ENCODE peak calls at places on chromosomes 2 and 18, in ten cellular contexts. One of them, this sample, is unnamed.
A peak's percentile ranks its signal among the peaks of the same experiment; 100 is the strongest.

GRCh38 chr2:121200011-121200347 is 85.0 kb downstream of the TFCP2L1 start:
- DNase-seq in fibroblast of mammary gland: no peak
- DNase-seq in neural progenitor cell: no peak
- DNase-seq in dorsolateral prefrontal cortex: no peak
- DNase-seq in heart left ventricle: no peak
- DNase-seq in tibial artery: peak; percentile 60
- DNase-seq in AG09309: no peak
- DNase-seq in breast epithelium: no peak
- DNase-seq in heart right ventricle: no peak
- DNase-seq in PC-9: no peak
- DNase-seq in this sample: no peak

GRCh38 chr2:201984800-201985525 is 48.7 kb upstream of the FZD7 start:
- DNase-seq in fibroblast of mammary gland: no peak
- DNase-seq in neural progenitor cell: no peak
- DNase-seq in dorsolateral prefrontal cortex: peak; percentile 95
- DNase-seq in heart left ventricle: no peak
- DNase-seq in tibial artery: no peak
- DNase-seq in AG09309: no peak
- DNase-seq in breast epithelium: peak; percentile 91
- DNase-seq in heart right ventricle: no peak
- DNase-seq in PC-9: no peak
- DNase-seq in this sample: no peak

GRCh38 chr2:176997074-176997791 is 215.4 kb upstream of the HNRNPA3 start:
- DNase-seq in fibroblast of mammary gland: peak; percentile 99
- DNase-seq in neural progenitor cell: no peak
- DNase-seq in dorsolateral prefrontal cortex: no peak
- DNase-seq in heart left ventricle: no peak
- DNase-seq in tibial artery: no peak
- DNase-seq in AG09309: peak; percentile 62
- DNase-seq in breast epithelium: no peak
- DNase-seq in heart right ventricle: no peak
- DNase-seq in PC-9: no peak
- DNase-seq in this sample: peak; percentile 67

GRCh38 chr2:78175642-78176041 is 653.5 kb upstream of the LRRTM4 start:
- DNase-seq in fibroblast of mammary gland: no peak
- DNase-seq in neural progenitor cell: peak; percentile 24
- DNase-seq in dorsolateral prefrontal cortex: no peak
- DNase-seq in heart left ventricle: no peak
- DNase-seq in tibial artery: no peak
- DNase-seq in AG09309: no peak
- DNase-seq in breast epithelium: no peak
- DNase-seq in heart right ventricle: no peak
- DNase-seq in PC-9: no peak
- DNase-seq in this sample: no peak

GRCh38 chr2:198695879-198696278 is 761.9 kb downstream of the SATB2 start:
- DNase-seq in fibroblast of mammary gland: no peak
- DNase-seq in neural progenitor cell: no peak
- DNase-seq in dorsolateral prefrontal cortex: no peak
- DNase-seq in heart left ventricle: no peak
- DNase-seq in tibial artery: no peak
- DNase-seq in AG09309: no peak
- DNase-seq in breast epithelium: no peak
- DNase-seq in heart right ventricle: no peak
- DNase-seq in PC-9: no peak
- DNase-seq in this sample: no peak

GRCh38 chr2:113251118-113251517 is 27.6 kb downstream of the PAX8 start:
- DNase-seq in fibroblast of mammary gland: no peak
- DNase-seq in neural progenitor cell: no peak
- DNase-seq in dorsolateral prefrontal cortex: no peak
- DNase-seq in heart left ventricle: no peak
- DNase-seq in tibial artery: no peak
- DNase-seq in AG09309: no peak
- DNase-seq in breast epithelium: no peak
- DNase-seq in heart right ventricle: no peak
- DNase-seq in PC-9: no peak
- DNase-seq in this sample: no peak

GRCh38 chr18:23142285-23142929 is 7.1 kb downstream of the CABLES1 start:
- DNase-seq in fibroblast of mammary gland: no peak
- DNase-seq in neural progenitor cell: no peak
- DNase-seq in dorsolateral prefrontal cortex: no peak
- DNase-seq in heart left ventricle: no peak
- DNase-seq in tibial artery: no peak
- DNase-seq in AG09309: no peak
- DNase-seq in breast epithelium: no peak
- DNase-seq in heart right ventricle: no peak
- DNase-seq in PC-9: peak; percentile 71
- DNase-seq in this sample: no peak

GRCh38 chr2:225164406-225165048 is 122.3 kb upstream of the DOCK10 start:
- DNase-seq in fibroblast of mammary gland: peak; percentile 36
- DNase-seq in neural progenitor cell: no peak
- DNase-seq in dorsolateral prefrontal cortex: no peak
- DNase-seq in heart left ventricle: no peak
- DNase-seq in tibial artery: no peak
- DNase-seq in AG09309: no peak
- DNase-seq in breast epithelium: no peak
- DNase-seq in heart right ventricle: no peak
- DNase-seq in PC-9: no peak
- DNase-seq in this sample: no peak

GRCh38 chr2:240922982-240923537 is 16.9 kb downstream of the CROCC2 start:
- DNase-seq in fibroblast of mammary gland: no peak
- DNase-seq in neural progenitor cell: no peak
- DNase-seq in dorsolateral prefrontal cortex: peak; percentile 3
- DNase-seq in heart left ventricle: peak; percentile 54
- DNase-seq in tibial artery: no peak
- DNase-seq in AG09309: no peak
- DNase-seq in breast epithelium: no peak
- DNase-seq in heart right ventricle: peak; percentile 2
- DNase-seq in PC-9: no peak
- DNase-seq in this sample: no peak

GRCh38 chr2:68643011-68643873 is at the start of gene PROKR1:
- DNase-seq in fibroblast of mammary gland: no peak
- DNase-seq in neural progenitor cell: peak; percentile 89
- DNase-seq in dorsolateral prefrontal cortex: no peak
- DNase-seq in heart left ventricle: peak; percentile 67
- DNase-seq in tibial artery: no peak
- DNase-seq in AG09309: no peak
- DNase-seq in breast epithelium: no peak
- DNase-seq in heart right ventricle: no peak
- DNase-seq in PC-9: no peak
- DNase-seq in this sample: no peak

GRCh38 chr2:173399229-173399628 is 44.6 kb downstream of the CDCA7 start:
- DNase-seq in fibroblast of mammary gland: no peak
- DNase-seq in neural progenitor cell: no peak
- DNase-seq in dorsolateral prefrontal cortex: no peak
- DNase-seq in heart left ventricle: no peak
- DNase-seq in tibial artery: no peak
- DNase-seq in AG09309: no peak
- DNase-seq in breast epithelium: no peak
- DNase-seq in heart right ventricle: no peak
- DNase-seq in PC-9: no peak
- DNase-seq in this sample: no peak

GRCh38 chr2:173401716-173402326 is 47.1 kb downstream of the CDCA7 start:
- DNase-seq in fibroblast of mammary gland: peak; percentile 2
- DNase-seq in neural progenitor cell: peak; percentile 42
- DNase-seq in dorsolateral prefrontal cortex: no peak
- DNase-seq in heart left ventricle: no peak
- DNase-seq in tibial artery: no peak
- DNase-seq in AG09309: no peak
- DNase-seq in breast epithelium: no peak
- DNase-seq in heart right ventricle: no peak
- DNase-seq in PC-9: no peak
- DNase-seq in this sample: no peak

GRCh38 chr2:173400760-173401159 is 46.1 kb downstream of the CDCA7 start:
- DNase-seq in fibroblast of mammary gland: peak; percentile 16
- DNase-seq in neural progenitor cell: peak; percentile 34
- DNase-seq in dorsolateral prefrontal cortex: no peak
- DNase-seq in heart left ventricle: no peak
- DNase-seq in tibial artery: no peak
- DNase-seq in AG09309: no peak
- DNase-seq in breast epithelium: no peak
- DNase-seq in heart right ventricle: no peak
- DNase-seq in PC-9: no peak
- DNase-seq in this sample: no peak

GRCh38 chr2:173405171-173405750 is 50.6 kb downstream of the CDCA7 start:
- DNase-seq in fibroblast of mammary gland: no peak
- DNase-seq in neural progenitor cell: no peak
- DNase-seq in dorsolateral prefrontal cortex: no peak
- DNase-seq in heart left ventricle: no peak
- DNase-seq in tibial artery: no peak
- DNase-seq in AG09309: no peak
- DNase-seq in breast epithelium: no peak
- DNase-seq in heart right ventricle: no peak
- DNase-seq in PC-9: no peak
- DNase-seq in this sample: no peak

GRCh38 chr2:173402405-173402974 is 47.8 kb downstream of the CDCA7 start:
- DNase-seq in fibroblast of mammary gland: peak; percentile 82
- DNase-seq in neural progenitor cell: peak; percentile 92
- DNase-seq in dorsolateral prefrontal cortex: peak; percentile 72
- DNase-seq in heart left ventricle: peak; percentile 79
- DNase-seq in tibial artery: peak; percentile 80
- DNase-seq in AG09309: peak; percentile 34
- DNase-seq in breast epithelium: peak; percentile 67
- DNase-seq in heart right ventricle: peak; percentile 85
- DNase-seq in PC-9: peak; percentile 79
- DNase-seq in this sample: peak; percentile 47
- H3K4me3 ChIP-seq in fibroblast of mammary gland: no peak overlapping the region
- H3K4me3 ChIP-seq in neural progenitor cell: peak overlapping the region; percentile 45
- H3K4me3 ChIP-seq in dorsolateral prefrontal cortex: peak overlapping the region; percentile 31
- H3K4me3 ChIP-seq in heart left ventricle: peak overlapping the region; percentile 21
- H3K4me3 ChIP-seq in tibial artery: no peak overlapping the region
- H3K4me3 ChIP-seq in AG09309: peak overlapping the region; percentile 21
- H3K4me3 ChIP-seq in breast epithelium: no peak overlapping the region
- H3K4me3 ChIP-seq in heart right ventricle: peak overlapping the region; percentile 27
- H3K4me3 ChIP-seq in PC-9: peak overlapping the region; percentile 38
- H3K4me3 ChIP-seq in this sample: peak overlapping the region; percentile 13

DNA sequence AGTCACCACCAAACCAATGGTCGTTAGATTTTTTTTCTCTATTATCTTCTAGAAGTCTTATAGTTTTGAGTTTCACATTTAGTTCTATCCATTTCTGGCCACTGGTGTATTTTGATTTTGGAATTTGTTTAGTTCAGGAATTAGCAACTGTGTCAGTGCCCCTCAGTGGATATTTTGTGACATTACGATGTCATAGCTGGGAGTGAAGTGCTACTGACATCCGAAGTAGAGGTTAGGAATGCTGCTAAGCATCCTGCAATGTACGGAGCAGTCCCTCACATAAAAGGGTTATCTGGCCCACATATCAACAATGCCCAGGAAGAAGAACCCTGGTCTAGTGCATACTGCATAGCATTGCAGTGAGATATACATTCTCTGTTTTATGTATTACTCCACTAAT is 157.4 kb upstream of the RGPD4 start:
- DNase-seq in fibroblast of mammary gland: peak; percentile 27
- DNase-seq in neural progenitor cell: peak; percentile 24
- DNase-seq in dorsolateral prefrontal cortex: no peak
- DNase-seq in heart left ventricle: no peak
- DNase-seq in tibial artery: no peak
- DNase-seq in AG09309: no peak
- DNase-seq in breast epithelium: no peak
- DNase-seq in heart right ventricle: no peak
- DNase-seq in PC-9: no peak
- DNase-seq in this sample: peak; percentile 10
- TF ChIP-seq CTCF in fibroblast of mammary gland: peak; percentile 26
- TF ChIP-seq CTCF in neural progenitor cell: peak; percentile 42
- TF ChIP-seq CTCF in dorsolateral prefrontal cortex: no peak
- TF ChIP-seq CTCF in heart left ventricle: peak; percentile 20
- TF ChIP-seq CTCF in tibial artery: peak; percentile 42
- TF ChIP-seq CTCF in AG09309: peak; percentile 30
- TF ChIP-seq CTCF in breast epithelium: no peak
- TF ChIP-seq CTCF in heart right ventricle: no peak
- TF ChIP-seq CTCF in PC-9: no peak
- TF ChIP-seq CTCF in this sample: peak; percentile 47

GRCh38 chr2:221104391-221104811 is 467.7 kb downstream of the EPHA4 start:
- DNase-seq in fibroblast of mammary gland: peak; percentile 61
- DNase-seq in neural progenitor cell: peak; percentile 36
- DNase-seq in dorsolateral prefrontal cortex: peak; percentile 69
- DNase-seq in heart left ventricle: peak; percentile 86
- DNase-seq in tibial artery: peak; percentile 87
- DNase-seq in AG09309: no peak
- DNase-seq in breast epithelium: peak; percentile 38
- DNase-seq in heart right ventricle: peak; percentile 85
- DNase-seq in PC-9: no peak
- DNase-seq in this sample: no peak
- H3K4me3 ChIP-seq in fibroblast of mammary gland: no peak overlapping the region
- H3K4me3 ChIP-seq in neural progenitor cell: no peak overlapping the region
- H3K4me3 ChIP-seq in dorsolateral prefrontal cortex: peak overlapping the region; percentile 55
- H3K4me3 ChIP-seq in heart left ventricle: peak overlapping the region; percentile 23
- H3K4me3 ChIP-seq in tibial artery: peak overlapping the region; percentile 31
- H3K4me3 ChIP-seq in AG09309: no peak overlapping the region
- H3K4me3 ChIP-seq in breast epithelium: no peak overlapping the region
- H3K4me3 ChIP-seq in heart right ventricle: peak overlapping the region; percentile 9
- H3K4me3 ChIP-seq in PC-9: no peak overlapping the region
- H3K4me3 ChIP-seq in this sample: no peak overlapping the region

GRCh38 chr2:214376631-214377624 is 33.9 kb upstream of the VWC2L start:
- DNase-seq in fibroblast of mammary gland: no peak
- DNase-seq in neural progenitor cell: no peak
- DNase-seq in dorsolateral prefrontal cortex: no peak
- DNase-seq in heart left ventricle: no peak
- DNase-seq in tibial artery: no peak
- DNase-seq in AG09309: no peak
- DNase-seq in breast epithelium: no peak
- DNase-seq in heart right ventricle: no peak
- DNase-seq in PC-9: no peak
- DNase-seq in this sample: no peak

GRCh38 chr2:214382229-214382628 is 28.6 kb upstream of the VWC2L start:
- DNase-seq in fibroblast of mammary gland: no peak
- DNase-seq in neural progenitor cell: no peak
- DNase-seq in dorsolateral prefrontal cortex: no peak
- DNase-seq in heart left ventricle: no peak
- DNase-seq in tibial artery: no peak
- DNase-seq in AG09309: no peak
- DNase-seq in breast epithelium: no peak
- DNase-seq in heart right ventricle: no peak
- DNase-seq in PC-9: no peak
- DNase-seq in this sample: no peak

GRCh38 chr2:214379227-214379626 is 31.6 kb upstream of the VWC2L start:
- DNase-seq in fibroblast of mammary gland: no peak
- DNase-seq in neural progenitor cell: no peak
- DNase-seq in dorsolateral prefrontal cortex: no peak
- DNase-seq in heart left ventricle: no peak
- DNase-seq in tibial artery: no peak
- DNase-seq in AG09309: no peak
- DNase-seq in breast epithelium: no peak
- DNase-seq in heart right ventricle: no peak
- DNase-seq in PC-9: no peak
- DNase-seq in this sample: peak; percentile 18

DNA sequence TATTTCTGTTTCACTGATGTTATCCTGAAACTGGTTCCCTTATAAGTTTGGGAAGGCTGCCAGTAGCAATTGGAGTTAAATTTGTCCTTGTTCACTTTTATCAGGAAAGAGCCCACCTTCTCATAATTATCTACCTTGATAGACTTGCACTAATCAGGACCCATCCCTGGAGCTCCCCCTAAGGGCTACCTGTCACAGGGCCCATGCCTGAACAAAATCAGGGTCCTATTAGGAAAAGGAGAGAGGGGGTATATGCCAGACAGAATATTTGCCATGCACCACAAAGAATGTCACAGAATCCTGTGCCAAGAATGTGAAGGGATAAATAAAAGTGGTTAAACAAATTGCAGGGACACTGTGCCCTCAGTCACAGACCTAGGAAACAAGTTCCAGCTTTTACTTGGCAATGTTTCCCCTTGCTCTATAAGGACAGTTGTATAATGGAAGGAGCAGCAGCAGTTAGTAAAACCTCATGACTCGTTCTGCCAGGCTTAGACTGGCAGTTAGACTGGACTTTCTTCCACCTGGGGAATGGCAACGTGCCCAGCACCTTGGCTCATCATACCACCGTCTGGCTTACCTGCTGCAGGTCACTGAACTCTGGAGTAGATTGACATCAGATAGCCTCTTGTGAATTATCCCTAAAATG is 32.3 kb upstream of the VWC2L start:
- DNase-seq in fibroblast of mammary gland: no peak
- DNase-seq in neural progenitor cell: no peak
- DNase-seq in dorsolateral prefrontal cortex: no peak
- DNase-seq in heart left ventricle: no peak
- DNase-seq in tibial artery: no peak
- DNase-seq in AG09309: no peak
- DNase-seq in breast epithelium: peak; percentile 64
- DNase-seq in heart right ventricle: no peak
- DNase-seq in PC-9: peak; percentile 50
- DNase-seq in this sample: no peak
- TF ChIP-seq CTCF in fibroblast of mammary gland: no peak
- TF ChIP-seq CTCF in neural progenitor cell: peak; percentile 28
- TF ChIP-seq CTCF in dorsolateral prefrontal cortex: no peak
- TF ChIP-seq CTCF in heart left ventricle: no peak
- TF ChIP-seq CTCF in tibial artery: no peak
- TF ChIP-seq CTCF in AG09309: no peak
- TF ChIP-seq CTCF in breast epithelium: no peak
- TF ChIP-seq CTCF in heart right ventricle: no peak
- TF ChIP-seq CTCF in PC-9: no peak
- TF ChIP-seq CTCF in this sample: peak; percentile 22